ENCODE peak calls at places on chromosome 16, in ten cellular contexts. O is IMR-90, K is stomach, Z is prostate gland, V is uterus, F is sigmoid colon, D is esophagus squamous epithelium, A is H1, T is K562, E is A549. U is an unnamed sample. For H3K4me1, the result is how much of the 10 kb centered on the place peaks cover.

GRCh38 chr16:19872179-19872863 is 12.3 kb downstream of the GPRC5B start:
- DNase-seq in K (no peak), D (no peak), O (no peak), F (no peak), T (no peak), Z (no peak), A (no peak), V (no peak), E (no peak), U (no peak)

GRCh38 chr16:89383095-89384003 is 107.0 kb downstream of the ANKRD11 start:
- DNase-seq in F (peak), V (no peak), T (peak), A (no peak), K (peak), D (no peak), Z (peak), E (no peak), O (peak), U (peak)

GRCh38 chr16:73311857-73312723 is 264.2 kb upstream of the ZFHX3 start:
- DNase-seq in Z (no peak), O (peak), D (no peak), T (no peak), E (no peak), A (no peak), K (no peak), V (no peak), F (no peak), U (no peak)

GRCh38 chr16:86897486-86897885 is 319.1 kb downstream of the FOXL1 start:
- DNase-seq in D (no peak), A (no peak), F (no peak), T (no peak), O (no peak), Z (no peak), V (no peak), K (no peak), E (no peak), U (no peak)

GRCh38 chr16:55403464-55403863 is 75.5 kb upstream of the MMP2 start:
- DNase-seq in K (no peak), O (no peak), T (no peak), V (no peak), E (no peak), D (no peak), Z (no peak), A (no peak), F (no peak), U (no peak)

GRCh38 chr16:66524601-66525164 is 25.2 kb downstream of the TK2 start:
- DNase-seq in D (no peak), T (peak), A (no peak), Z (no peak), E (no peak), F (no peak), V (no peak), O (no peak), K (no peak), U (no peak)

GRCh38 chr16:56708418-56708817 is 21.5 kb upstream of the NUP93 start:
- DNase-seq in O (no peak), A (no peak), E (no peak), T (no peak), D (no peak), K (no peak), V (no peak), F (no peak), Z (no peak), U (no peak)

GRCh38 chr16:83402969-83403368 is 404.8 kb upstream of the HSBP1 start:
- DNase-seq in E (no peak), T (no peak), Z (no peak), K (no peak), A (no peak), F (no peak), V (no peak), D (no peak), O (peak), U (no peak)

GRCh38 chr16:83095926-83096692 is 469.3 kb downstream of the CDH13 start:
- DNase-seq in F (no peak), D (no peak), T (no peak), O (peak), V (no peak), Z (no peak), A (no peak), K (no peak), E (no peak), U (no peak)

GRCh38 chr16:57519796-57520360 is 16.5 kb downstream of the CCDC102A start:
- DNase-seq in T (peak), Z (peak), D (no peak), V (peak), K (peak), F (peak), E (peak), O (peak), A (no peak), U (peak)

GRCh38 chr16:88379694-88380040 is 3.1 kb upstream of the ZNF469 start:
- DNase-seq in F (no peak), A (no peak), D (no peak), O (no peak), V (no peak), T (no peak), E (no peak), K (no peak), Z (no peak), U (no peak)

GRCh38 chr16:75304521-75305363 is 53.3 kb upstream of the BCAR1 start:
- DNase-seq in V (no peak), A (no peak), K (peak), Z (no peak), F (peak), O (peak), E (peak), D (no peak), T (peak), U (peak)

GRCh38 chr16:12902511-12903324 is 1.3 kb downstream of the SHISA9 start:
- DNase-seq in E (no peak), O (no peak), K (no peak), D (no peak), A (no peak), F (no peak), T (no peak), Z (no peak), V (no peak), U (no peak)

GRCh38 chr16:88502371-88502770 is 49.3 kb downstream of the ZFPM1 start:
- DNase-seq in D (no peak), A (no peak), V (no peak), Z (no peak), T (no peak), E (no peak), K (no peak), F (no peak), O (no peak), U (peak)

GRCh38 chr16:62014534-62014933 is 21.7 kb downstream of the CDH8 start:
- DNase-seq in K (no peak), F (no peak), D (no peak), E (no peak), V (no peak), O (no peak), A (no peak), Z (no peak), T (no peak), U (no peak)

GRCh38 chr16:83835972-83836566 is 28.3 kb downstream of the HSBP1 start:
- DNase-seq in F (no peak), T (peak), Z (no peak), K (no peak), A (no peak), E (peak), V (no peak), D (no peak), O (peak), U (no peak)

GRCh38 chr16:6643083-6643686 is 689.5 kb upstream of the RBFOX1 start:
- DNase-seq in E (peak), F (no peak), A (no peak), Z (peak), O (peak), V (no peak), D (no peak), T (peak), K (peak), U (peak)

GRCh38 chr16:72467157-72467759 is 295.3 kb upstream of the PMFBP1 start:
- DNase-seq in F (no peak), V (no peak), T (peak), K (no peak), O (peak), Z (no peak), E (peak), A (no peak), D (no peak), U (no peak)

GRCh38 chr16:46885960-46886763 is 2.0 kb downstream of the GPT2 start:
- DNase-seq in Z (peak), E (no peak), F (no peak), O (peak), V (no peak), K (peak), A (no peak), D (no peak), T (no peak), U (peak)

GRCh38 chr16:83603981-83604570 is 203.7 kb upstream of the HSBP1 start:
- DNase-seq in F (no peak), K (no peak), V (no peak), T (no peak), A (no peak), Z (no peak), D (no peak), O (no peak), E (no peak), U (no peak)

GRCh38 chr16:7579454-7579853 is 246.8 kb downstream of the RBFOX1 start:
- DNase-seq in E (no peak), Z (no peak), O (no peak), V (no peak), T (no peak), A (no peak), D (no peak), K (no peak), F (no peak), U (no peak)

GRCh38 chr16:85376292-85377095 is 236.6 kb upstream of the GSE1 start:
- DNase-seq in F (peak), D (no peak), V (no peak), O (no peak), Z (peak), E (no peak), T (no peak), K (peak), A (no peak), U (peak)
- TF ChIP-seq POLR2A in F (no peak), D (no peak), V (no peak), O (no peak), Z (no peak), E (no peak), T (no peak), K (no peak), A (no peak), U (no peak)

DNA sequence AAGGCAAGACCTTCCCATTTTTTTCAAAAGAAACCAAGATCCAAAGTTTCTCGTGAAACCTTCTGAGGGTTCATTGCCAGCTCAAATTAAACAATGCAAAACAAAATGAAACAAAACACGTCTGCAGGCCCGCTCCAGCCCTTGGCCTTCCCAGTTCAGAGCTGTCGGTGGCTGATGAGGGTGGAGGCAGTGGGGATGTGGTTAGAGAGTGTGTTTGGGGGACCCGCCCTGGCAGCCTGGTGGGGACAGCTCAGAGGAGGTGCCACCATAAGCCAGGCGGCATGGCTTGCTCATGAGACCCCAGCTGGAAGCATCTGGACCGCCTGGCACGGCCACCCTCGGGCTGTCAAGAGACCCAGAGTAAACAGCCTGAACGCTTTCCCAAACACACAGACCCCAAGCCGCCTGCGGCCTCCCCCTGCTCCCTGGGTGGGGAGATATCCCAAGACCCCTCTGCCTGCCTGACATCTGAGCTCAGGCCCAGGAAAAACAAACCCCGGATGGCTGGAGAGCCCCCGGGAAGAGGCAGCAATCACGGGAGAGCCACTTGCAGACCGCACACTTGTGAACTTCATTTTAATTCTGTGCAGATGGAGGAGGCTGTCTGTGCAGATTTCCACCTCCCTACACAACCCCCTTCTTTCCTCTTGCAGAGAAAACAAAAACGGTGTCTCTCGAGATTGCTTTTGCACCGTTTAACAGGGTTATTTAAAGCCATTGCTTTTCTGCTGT is 35.4 kb upstream of the LITAF start:
- DNase-seq in E (no peak), T (no peak), V (no peak), O (no peak), K (no peak), Z (no peak), D (no peak), F (no peak), A (no peak), U (no peak)
- H3K4me1 ChIP-seq in E (under half), T (under half), V (under half), O (under half), K (under half), Z (under half), D (under half), F (under half), A (under half), U (under half)

DNA sequence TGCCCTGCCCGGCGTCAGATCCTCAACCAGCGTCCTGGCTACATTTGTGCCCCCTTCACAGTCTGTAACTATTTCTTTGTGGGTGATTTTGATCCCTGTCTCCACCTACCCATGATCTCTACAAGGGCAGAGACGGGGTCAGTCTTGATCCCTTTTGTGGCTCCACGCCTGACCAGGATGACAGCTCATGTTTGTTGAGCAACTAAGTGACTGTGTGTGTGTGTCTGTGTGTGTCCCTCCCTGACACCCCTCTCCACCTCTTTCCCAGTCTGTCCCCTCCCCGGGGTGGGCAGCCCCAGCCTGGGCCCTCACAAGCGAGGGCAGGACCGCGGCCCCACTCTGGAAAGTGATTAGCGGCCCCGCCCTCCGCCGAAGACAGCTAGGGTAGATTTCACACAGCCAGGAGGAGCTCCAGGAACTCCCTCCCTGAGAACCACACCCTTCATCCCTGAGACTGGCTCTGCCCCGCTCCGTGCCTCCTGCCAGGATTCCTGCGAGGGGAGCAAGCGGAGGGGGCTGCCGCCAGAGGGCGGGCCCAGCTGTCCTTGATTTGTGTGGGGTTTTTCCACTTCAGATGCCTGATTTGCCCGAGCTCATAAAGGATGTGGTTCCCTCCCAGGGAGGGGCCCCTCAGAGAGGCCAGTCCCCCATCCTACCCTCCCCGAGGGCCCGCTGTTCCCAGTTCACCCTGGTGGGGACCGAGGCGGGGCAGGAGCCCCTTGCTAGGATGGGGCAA is 5.3 kb upstream of the HS3ST6 start:
- DNase-seq in D (no peak), A (peak), E (peak), F (no peak), O (no peak), Z (no peak), K (no peak), V (no peak), T (peak), U (no peak)
- H3K4me3 ChIP-seq in D (no peak), A (no peak), E (no peak), F (no peak), O (no peak), Z (no peak), K (no peak), V (no peak), T (no peak), U (no peak)

GRCh38 chr16:8867483-8868271 is 1.1 kb downstream of the CARHSP1 start:
- DNase-seq in D (no peak), E (no peak), F (peak), Z (no peak), A (no peak), V (peak), K (peak), O (no peak), T (no peak), U (peak)

GRCh38 chr16:8869212-8869987 is 594 bp upstream of the CARHSP1 start:
- DNase-seq in Z (no peak), D (no peak), K (no peak), F (no peak), O (no peak), A (no peak), E (no peak), V (no peak), T (peak), U (no peak)

GRCh38 chr16:8866118-8866883 is 2.5 kb downstream of the CARHSP1 start:
- DNase-seq in F (peak), V (peak), K (peak), T (peak), A (peak), Z (peak), E (no peak), D (no peak), O (no peak), U (no peak)

GRCh38 chr16:8866884-8867482 is 1.8 kb downstream of the CARHSP1 start:
- DNase-seq in T (no peak), V (peak), D (no peak), E (no peak), O (no peak), K (no peak), A (no peak), F (no peak), Z (no peak), U (no peak)

DNA sequence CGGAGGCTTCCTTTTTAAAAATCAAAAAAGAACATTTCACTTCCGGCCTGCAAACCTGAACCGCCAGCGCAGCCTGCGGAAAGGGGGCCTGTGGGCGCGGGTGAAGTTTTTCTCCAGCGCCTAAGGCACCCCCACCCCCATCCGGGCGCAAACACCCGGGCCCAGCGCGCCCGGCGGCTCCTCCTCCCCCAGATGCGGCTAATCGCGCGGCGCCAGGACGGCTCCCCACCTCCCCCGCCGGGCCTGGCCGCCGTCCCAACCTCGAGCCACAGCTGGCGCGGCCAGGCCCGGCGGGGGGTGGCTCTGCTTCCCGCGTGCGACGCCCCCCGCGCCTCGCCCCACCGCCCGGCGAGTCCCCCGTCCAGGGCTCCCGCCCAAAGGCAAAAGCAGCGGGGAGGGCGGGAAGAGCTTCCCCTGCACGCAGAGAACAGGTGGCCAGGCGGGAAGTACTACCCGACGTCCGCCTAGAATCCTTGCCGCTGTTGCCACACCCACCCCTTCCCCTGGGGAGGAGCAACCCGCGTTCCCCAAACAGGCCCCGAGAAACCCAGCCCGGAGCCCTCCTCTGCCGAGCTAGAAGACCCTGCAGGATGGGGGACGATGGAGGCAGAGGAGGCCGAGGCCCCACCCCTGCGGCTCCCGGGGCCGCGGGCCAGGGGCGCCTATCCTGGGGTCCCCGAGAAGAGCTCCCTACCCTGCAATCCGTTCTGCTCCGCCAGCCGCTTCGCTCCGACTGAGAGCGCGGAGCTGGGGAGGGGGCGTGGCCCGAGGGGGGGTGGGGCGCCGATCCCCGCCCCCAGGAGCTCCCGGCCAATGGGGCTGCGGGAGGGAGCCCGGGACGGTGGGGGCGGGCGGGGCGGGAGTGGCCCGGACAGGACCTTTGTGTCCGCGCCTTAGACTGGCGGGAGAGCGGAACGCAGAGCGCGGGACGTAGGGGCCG is at the start of gene CARHSP1:
- DNase-seq in Z (peak), A (peak), E (peak), K (peak), V (peak), O (peak), T (peak), D (peak), F (peak), U (peak)
- TF ChIP-seq POLR2A in Z (peak), A (peak), E (peak), K (no peak), V (peak), O (peak), T (peak), D (peak), F (peak), U (peak)

DNA sequence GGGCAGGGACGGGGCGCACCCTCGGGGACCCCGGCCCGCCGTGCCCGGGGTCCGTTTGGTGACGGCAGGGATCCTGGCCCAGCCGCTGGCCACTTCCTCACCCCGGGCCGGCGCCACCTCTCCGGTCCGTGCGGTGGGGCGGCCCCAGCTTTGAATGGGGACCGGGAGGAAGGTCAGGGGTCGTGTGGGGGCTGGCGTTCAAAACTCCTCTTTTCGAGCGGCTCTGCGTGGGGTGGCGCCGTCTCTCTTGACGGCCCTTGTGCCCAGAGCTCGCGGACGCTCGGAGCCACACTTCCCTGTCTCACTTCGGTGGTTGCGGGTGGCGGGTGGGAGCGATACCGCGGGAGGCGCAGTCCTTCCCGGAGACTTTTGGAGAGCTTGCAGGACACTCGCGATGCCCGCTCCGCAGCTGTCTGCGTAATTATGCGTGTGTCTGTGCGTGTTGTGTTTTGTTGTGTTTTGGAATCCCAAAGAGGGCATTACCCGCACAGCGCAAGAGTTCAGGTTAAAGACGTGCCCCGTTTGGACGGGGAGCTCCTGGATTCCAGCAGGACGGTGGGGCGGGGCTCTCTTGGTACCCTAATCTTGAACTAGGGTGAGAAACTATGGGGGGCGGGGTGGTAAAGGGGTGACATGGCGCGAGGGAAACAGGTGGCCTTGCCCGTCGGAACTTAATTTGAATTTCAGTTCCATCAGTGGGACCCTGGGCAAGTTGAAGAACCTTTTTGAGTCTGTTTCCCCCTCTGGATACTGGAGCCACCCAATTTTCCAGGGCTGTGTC is 639 bp downstream of the PLCG2 start:
- DNase-seq in K (peak), D (no peak), E (peak), Z (no peak), T (peak), F (no peak), V (no peak), A (no peak), O (no peak), U (peak)
- H3K4me1 ChIP-seq in K (under half), D (under half), E (under half), Z (under half), T (under half), F (under half), V (under half), A (under half), O (under half), U (under half)

DNA sequence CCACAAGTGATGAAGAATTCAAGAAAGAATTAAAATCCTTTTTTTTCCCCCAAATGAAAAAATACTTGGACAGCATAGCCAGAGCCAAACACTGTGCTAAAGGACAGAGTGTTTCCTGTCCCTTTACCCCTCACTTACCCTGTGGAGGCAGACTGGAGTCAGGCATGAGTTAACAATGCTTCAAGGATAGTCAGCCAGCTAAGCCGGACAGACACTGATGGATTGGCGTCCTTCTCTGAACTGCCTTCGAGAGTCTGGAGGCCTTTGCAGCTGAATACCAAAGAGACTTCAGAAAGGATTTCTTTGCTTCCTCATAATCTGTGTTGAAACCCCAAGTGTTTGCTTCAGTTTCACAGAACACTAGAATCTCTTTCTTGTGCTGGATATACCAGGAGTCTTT is 4.5 kb downstream of the METTL9 start:
- DNase-seq in D (no peak), A (no peak), O (peak), K (no peak), E (no peak), V (no peak), T (no peak), F (no peak), Z (no peak), U (no peak)
- H3K4me3 ChIP-seq in D (no peak), A (no peak), O (no peak), K (no peak), E (no peak), V (no peak), T (no peak), F (no peak), Z (no peak), U (no peak)

U was measured in body of pancreas.